ENCODE peak calls at places on chromosomes 5 and 9, in seven cellular contexts. G is cardiac muscle cell, E is esophagus muscularis mucosa, L is heart left ventricle, A is breast epithelium, X is Peyer's patch, Y is RWPE2. T is an unnamed sample. For H3K9me3, the result is how much of the 10 kb centered on the place peaks cover.

GRCh38 chr9:3906437-3907213 is 380.8 kb upstream of the RFX3 start:
- DNase-seq in L (no peak), A (peak), Y (peak), G (no peak), X (no peak), E (no peak), T (no peak)

GRCh38 chr5:122445070-122445469 is 133.0 kb downstream of the SNCAIP start:
- DNase-seq in X (no peak), G (no peak), E (no peak), Y (no peak), A (no peak), L (no peak), T (no peak)

GRCh38 chr5:125719681-125720676 is 703.2 kb upstream of the GRAMD2B start:
- DNase-seq in Y (no peak), E (no peak), A (no peak), X (no peak), G (peak), L (no peak), T (no peak)

GRCh38 chr9:132588501-132589147 is 6.2 kb downstream of the BARHL1 start:
- DNase-seq in Y (no peak), X (no peak), A (no peak), L (no peak), E (no peak), G (no peak), T (no peak)

GRCh38 chr9:82117528-82117927 is 129.0 kb downstream of the SPATA31D1 start:
- DNase-seq in L (no peak), A (no peak), E (no peak), X (no peak), Y (no peak), G (no peak), T (no peak)

GRCh38 chr5:113038714-113039113 is 62.1 kb downstream of the DCP2 start:
- DNase-seq in L (no peak), A (no peak), Y (peak), X (no peak), G (no peak), E (peak), T (no peak)

GRCh38 chr9:3746296-3747275 is 220.8 kb upstream of the RFX3 start:
- DNase-seq in X (no peak), A (peak), Y (no peak), L (no peak), G (no peak), E (no peak), T (no peak)

GRCh38 chr9:123364241-123364824 is 8.3 kb downstream of the CRB2 start:
- DNase-seq in A (no peak), X (no peak), E (no peak), Y (no peak), G (no peak), L (no peak), T (no peak)

GRCh38 chr9:82601272-82601835 is 461.6 kb downstream of the RASEF start:
- DNase-seq in L (no peak), X (no peak), A (no peak), Y (no peak), G (peak), E (no peak), T (no peak)

GRCh38 chr9:75988663-75989062 is 98.2 kb downstream of the PCSK5 start:
- DNase-seq in E (no peak), G (no peak), A (no peak), X (no peak), L (no peak), Y (no peak), T (no peak)

GRCh38 chr5:154285661-154286408 is 95.3 kb downstream of the GALNT10 start:
- DNase-seq in Y (no peak), L (no peak), X (no peak), G (no peak), E (peak), A (no peak), T (no peak)

DNA sequence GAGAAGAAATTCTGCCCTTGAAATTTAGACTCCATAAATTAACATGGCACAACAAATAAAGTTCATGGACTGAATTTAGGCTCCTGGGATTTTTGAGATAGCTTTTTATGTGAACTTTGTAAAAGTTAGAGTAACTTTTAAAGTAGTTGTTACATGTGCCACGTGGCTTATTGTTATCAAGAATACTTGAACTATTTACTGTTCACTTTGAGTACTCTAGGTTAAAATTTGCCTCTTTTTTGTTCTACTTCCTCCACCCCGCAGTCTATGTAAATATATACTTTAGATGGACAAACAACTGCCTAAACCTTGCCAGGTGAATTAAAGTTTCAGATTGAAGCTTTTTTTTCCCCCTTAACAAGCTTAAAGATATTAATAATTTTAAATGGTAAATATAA is 457.9 kb downstream of the RAB3C start:
- DNase-seq in G (no peak), Y (no peak), L (no peak), A (no peak), E (no peak), X (no peak), T (no peak)
- H3K4me3 ChIP-seq in G (no peak), Y (no peak), L (no peak), A (no peak), E (no peak), X (no peak), T (peak)

GRCh38 chr5:88377705-88378656 is 109.3 kb upstream of the TMEM161B start:
- DNase-seq in L (no peak), E (no peak), Y (no peak), A (no peak), X (no peak), G (no peak), T (no peak)

GRCh38 chr5:88376728-88377127 is 108.1 kb upstream of the TMEM161B start:
- DNase-seq in G (no peak), X (no peak), Y (no peak), A (no peak), E (no peak), L (no peak), T (no peak)

GRCh38 chr5:88374391-88374790 is 105.7 kb upstream of the TMEM161B start:
- DNase-seq in A (no peak), X (no peak), Y (no peak), E (no peak), G (no peak), L (no peak), T (no peak)

GRCh38 chr5:88380332-88380731 is 111.7 kb upstream of the TMEM161B start:
- DNase-seq in E (no peak), G (no peak), Y (no peak), X (no peak), L (no peak), A (no peak), T (no peak)

GRCh38 chr5:88377240-88377639 is 108.6 kb upstream of the TMEM161B start:
- DNase-seq in Y (no peak), E (no peak), X (no peak), L (no peak), G (no peak), A (no peak), T (no peak)
- H3K9me3 ChIP-seq in Y (under half), E (under half), X (under half), L (under half), G (under half), A (under half), T (under half)

GRCh38 chr5:150300496-150301169 is 2.1 kb downstream of the ARSI start:
- DNase-seq in L (no peak), A (no peak), X (no peak), G (no peak), Y (no peak), E (no peak), T (no peak)
- H3K27ac ChIP-seq in L (no peak), A (no peak), X (no peak), G (no peak), Y (peak), E (peak), T (no peak)

DNA sequence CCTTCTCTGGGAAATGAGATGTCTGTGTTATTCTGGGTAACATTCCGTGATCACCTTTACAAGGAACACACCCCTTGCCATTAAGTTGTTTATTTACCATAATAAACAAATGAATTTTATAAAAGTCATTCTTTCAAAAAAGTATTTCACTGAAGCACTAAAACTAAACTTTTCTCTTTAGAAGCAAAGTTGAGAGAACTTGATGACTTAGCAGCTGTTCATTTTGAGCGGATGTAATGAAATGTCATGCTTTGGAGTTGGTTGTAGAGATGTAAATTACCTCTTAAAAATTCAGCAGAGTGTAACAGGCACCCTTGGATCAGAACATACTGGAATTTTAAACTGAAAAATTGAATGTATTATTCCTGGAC is 617.3 kb downstream of the PDE4D start:
- DNase-seq in L (no peak), A (no peak), G (no peak), Y (no peak), X (no peak), E (no peak), T (no peak)
- H3K4me3 ChIP-seq in L (peak), A (peak), G (peak), Y (peak), X (no peak), E (peak), T (no peak)

DNA sequence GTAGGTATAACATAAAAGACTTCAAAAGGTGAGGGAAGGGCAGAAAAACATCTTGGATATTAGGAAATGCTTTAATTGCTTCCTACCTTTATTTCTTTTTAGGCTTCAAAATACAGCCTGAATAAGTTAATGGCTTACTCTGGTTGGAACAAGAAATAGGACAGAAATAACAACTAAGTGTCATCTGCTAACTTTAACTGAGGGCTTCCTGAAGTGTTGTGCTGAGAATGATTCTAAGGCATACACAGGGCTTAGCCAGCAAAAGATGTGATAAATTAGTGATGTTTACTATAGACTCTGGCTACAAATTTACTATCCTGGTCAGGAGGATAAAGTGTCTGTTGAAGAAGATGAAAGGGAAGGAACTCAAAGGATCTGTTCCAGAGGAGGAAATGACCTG is 34.2 kb downstream of the ABHD17B start:
- DNase-seq in L (no peak), G (no peak), Y (no peak), A (no peak), X (no peak), E (no peak), T (no peak)
- H3K9me3 ChIP-seq in L (under half), G (under half), Y (under half), A (under half), X (under half), E (under half), T (under half)

GRCh38 chr9:98530806-98531386 is 177.8 kb downstream of the GABBR2 start:
- DNase-seq in Y (no peak), G (no peak), A (no peak), L (no peak), X (no peak), E (peak), T (no peak)

GRCh38 chr9:98532574-98532973 is 176.2 kb downstream of the GABBR2 start:
- DNase-seq in X (no peak), A (no peak), Y (no peak), L (no peak), E (peak), G (no peak), T (no peak)

GRCh38 chr9:98529841-98530240 is 178.9 kb downstream of the GABBR2 start:
- DNase-seq in L (no peak), X (no peak), Y (no peak), E (peak), A (no peak), G (no peak), T (no peak)

GRCh38 chr9:98532147-98532546 is 176.6 kb downstream of the GABBR2 start:
- DNase-seq in X (no peak), A (no peak), Y (no peak), L (no peak), G (no peak), E (no peak), T (no peak)

DNA sequence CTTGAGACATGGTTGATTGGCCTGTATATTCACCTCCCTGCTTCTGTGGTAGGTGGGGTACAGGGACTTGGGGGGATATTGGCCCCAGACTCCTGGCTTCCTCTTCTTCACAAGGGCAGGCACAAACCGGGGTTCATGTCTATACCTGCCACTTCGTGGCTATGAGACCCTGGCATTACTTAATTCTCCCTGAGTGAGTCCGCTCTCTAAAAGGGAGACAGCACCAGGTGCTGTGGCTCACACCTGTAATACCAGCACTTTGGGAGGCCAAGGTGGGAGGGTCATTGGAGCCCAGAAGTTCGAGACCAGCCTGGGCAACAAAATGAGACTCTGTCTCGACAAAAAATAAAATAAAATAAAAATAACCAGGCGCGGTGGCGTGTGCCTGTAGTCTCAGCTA is 178.5 kb downstream of the GABBR2 start:
- DNase-seq in G (no peak), A (no peak), E (peak), X (no peak), L (no peak), Y (no peak), T (no peak)
- H3K27ac ChIP-seq in G (no peak), A (no peak), E (no peak), X (no peak), L (no peak), Y (no peak), T (no peak)

T was measured in CD4-positive, CD25-positive, alpha-beta regulatory T cell.